ENCODE peak calls at places on chromosomes 12 and 14, in eight cellular contexts. One of them, this sample, is unnamed.

GRCh38 chr12:123945441-123946151 is 27.0 kb downstream of the CCDC92 start:
- DNase-seq in body of pancreas: no peak
- DNase-seq in retina: no peak
- DNase-seq in effector memory CD8-positive, alpha-beta T cell: no peak
- DNase-seq in amniotic epithelial cell: no peak
- DNase-seq in fibroblast of the aortic adventitia: no peak
- DNase-seq in T-helper 17 cell: no peak
- DNase-seq in stimulated activated CD4-positive, alpha-beta T cell treated with anti-CD3 and anti-CD28 coated beads, Interleukin-12 subunit alpha, Interleukin-12 subunit beta, amount 100 ng/mL, for 48 hours: no peak
- DNase-seq in this sample: no peak

GRCh38 chr14:73143003-73143402 is 6.7 kb downstream of the PSEN1 start:
- DNase-seq in fibroblast of the aortic adventitia: no peak
- DNase-seq in effector memory CD8-positive, alpha-beta T cell: no peak
- DNase-seq in body of pancreas: no peak
- DNase-seq in amniotic epithelial cell: no peak
- DNase-seq in stimulated activated CD4-positive, alpha-beta T cell treated with anti-CD3 and anti-CD28 coated beads, Interleukin-12 subunit alpha, Interleukin-12 subunit beta, amount 100 ng/mL, for 48 hours: no peak
- DNase-seq in retina: no peak
- DNase-seq in T-helper 17 cell: no peak
- DNase-seq in this sample: no peak

GRCh38 chr14:67566908-67567307 is 33.2 kb downstream of the PIGH start:
- DNase-seq in fibroblast of the aortic adventitia: peak
- DNase-seq in T-helper 17 cell: no peak
- DNase-seq in effector memory CD8-positive, alpha-beta T cell: no peak
- DNase-seq in amniotic epithelial cell: peak
- DNase-seq in body of pancreas: no peak
- DNase-seq in stimulated activated CD4-positive, alpha-beta T cell treated with anti-CD3 and anti-CD28 coated beads, Interleukin-12 subunit alpha, Interleukin-12 subunit beta, amount 100 ng/mL, for 48 hours: no peak
- DNase-seq in retina: peak
- DNase-seq in this sample: no peak

GRCh38 chr12:12954361-12954760 is 2.4 kb upstream of the GPRC5D start:
- DNase-seq in stimulated activated CD4-positive, alpha-beta T cell treated with anti-CD3 and anti-CD28 coated beads, Interleukin-12 subunit alpha, Interleukin-12 subunit beta, amount 100 ng/mL, for 48 hours: no peak
- DNase-seq in retina: no peak
- DNase-seq in amniotic epithelial cell: no peak
- DNase-seq in effector memory CD8-positive, alpha-beta T cell: no peak
- DNase-seq in T-helper 17 cell: no peak
- DNase-seq in body of pancreas: no peak
- DNase-seq in fibroblast of the aortic adventitia: no peak
- DNase-seq in this sample: peak

GRCh38 chr12:25276199-25276937 is 25.6 kb upstream of the KRAS start:
- DNase-seq in effector memory CD8-positive, alpha-beta T cell: no peak
- DNase-seq in retina: no peak
- DNase-seq in amniotic epithelial cell: peak
- DNase-seq in stimulated activated CD4-positive, alpha-beta T cell treated with anti-CD3 and anti-CD28 coated beads, Interleukin-12 subunit alpha, Interleukin-12 subunit beta, amount 100 ng/mL, for 48 hours: peak
- DNase-seq in T-helper 17 cell: no peak
- DNase-seq in body of pancreas: peak
- DNase-seq in fibroblast of the aortic adventitia: peak
- DNase-seq in this sample: peak

GRCh38 chr14:55965851-55966250 is 152.4 kb upstream of the PELI2 start:
- DNase-seq in stimulated activated CD4-positive, alpha-beta T cell treated with anti-CD3 and anti-CD28 coated beads, Interleukin-12 subunit alpha, Interleukin-12 subunit beta, amount 100 ng/mL, for 48 hours: no peak
- DNase-seq in effector memory CD8-positive, alpha-beta T cell: no peak
- DNase-seq in fibroblast of the aortic adventitia: peak
- DNase-seq in body of pancreas: no peak
- DNase-seq in T-helper 17 cell: no peak
- DNase-seq in retina: no peak
- DNase-seq in amniotic epithelial cell: peak
- DNase-seq in this sample: no peak

GRCh38 chr14:23573384-23573783 is 5.2 kb downstream of the JPH4 start:
- DNase-seq in fibroblast of the aortic adventitia: no peak
- DNase-seq in effector memory CD8-positive, alpha-beta T cell: no peak
- DNase-seq in amniotic epithelial cell: no peak
- DNase-seq in retina: no peak
- DNase-seq in stimulated activated CD4-positive, alpha-beta T cell treated with anti-CD3 and anti-CD28 coated beads, Interleukin-12 subunit alpha, Interleukin-12 subunit beta, amount 100 ng/mL, for 48 hours: no peak
- DNase-seq in T-helper 17 cell: no peak
- DNase-seq in body of pancreas: peak
- DNase-seq in this sample: no peak

GRCh38 chr14:24241829-24242443 is 487 bp downstream of the TINF2 start:
- DNase-seq in retina: peak
- DNase-seq in body of pancreas: peak
- DNase-seq in amniotic epithelial cell: peak
- DNase-seq in stimulated activated CD4-positive, alpha-beta T cell treated with anti-CD3 and anti-CD28 coated beads, Interleukin-12 subunit alpha, Interleukin-12 subunit beta, amount 100 ng/mL, for 48 hours: peak
- DNase-seq in T-helper 17 cell: peak
- DNase-seq in fibroblast of the aortic adventitia: peak
- DNase-seq in effector memory CD8-positive, alpha-beta T cell: peak
- DNase-seq in this sample: no peak

GRCh38 chr14:90757452-90757851 is 58.8 kb downstream of the TTC7B start:
- DNase-seq in body of pancreas: no peak
- DNase-seq in stimulated activated CD4-positive, alpha-beta T cell treated with anti-CD3 and anti-CD28 coated beads, Interleukin-12 subunit alpha, Interleukin-12 subunit beta, amount 100 ng/mL, for 48 hours: no peak
- DNase-seq in retina: no peak
- DNase-seq in fibroblast of the aortic adventitia: no peak
- DNase-seq in amniotic epithelial cell: peak
- DNase-seq in effector memory CD8-positive, alpha-beta T cell: no peak
- DNase-seq in T-helper 17 cell: no peak
- DNase-seq in this sample: no peak

GRCh38 chr12:122088181-122088810 is 9.7 kb downstream of the MLXIP start:
- DNase-seq in retina: peak
- DNase-seq in fibroblast of the aortic adventitia: peak
- DNase-seq in amniotic epithelial cell: no peak
- DNase-seq in effector memory CD8-positive, alpha-beta T cell: no peak
- DNase-seq in body of pancreas: peak
- DNase-seq in T-helper 17 cell: no peak
- DNase-seq in stimulated activated CD4-positive, alpha-beta T cell treated with anti-CD3 and anti-CD28 coated beads, Interleukin-12 subunit alpha, Interleukin-12 subunit beta, amount 100 ng/mL, for 48 hours: no peak
- DNase-seq in this sample: no peak

GRCh38 chr14:103074699-103075341 is 9.2 kb upstream of the LBHD2 start:
- DNase-seq in stimulated activated CD4-positive, alpha-beta T cell treated with anti-CD3 and anti-CD28 coated beads, Interleukin-12 subunit alpha, Interleukin-12 subunit beta, amount 100 ng/mL, for 48 hours: no peak
- DNase-seq in amniotic epithelial cell: no peak
- DNase-seq in T-helper 17 cell: no peak
- DNase-seq in effector memory CD8-positive, alpha-beta T cell: no peak
- DNase-seq in retina: peak
- DNase-seq in body of pancreas: peak
- DNase-seq in fibroblast of the aortic adventitia: peak
- DNase-seq in this sample: no peak

GRCh38 chr12:13130981-13131380 is 27.5 kb upstream of the GSG1 start:
- DNase-seq in amniotic epithelial cell: no peak
- DNase-seq in effector memory CD8-positive, alpha-beta T cell: no peak
- DNase-seq in stimulated activated CD4-positive, alpha-beta T cell treated with anti-CD3 and anti-CD28 coated beads, Interleukin-12 subunit alpha, Interleukin-12 subunit beta, amount 100 ng/mL, for 48 hours: no peak
- DNase-seq in body of pancreas: no peak
- DNase-seq in fibroblast of the aortic adventitia: peak
- DNase-seq in T-helper 17 cell: no peak
- DNase-seq in retina: no peak
- DNase-seq in this sample: no peak

GRCh38 chr14:68716698-68717097 is 76.2 kb downstream of the ZFP36L1 start:
- DNase-seq in body of pancreas: peak
- DNase-seq in fibroblast of the aortic adventitia: no peak
- DNase-seq in effector memory CD8-positive, alpha-beta T cell: no peak
- DNase-seq in stimulated activated CD4-positive, alpha-beta T cell treated with anti-CD3 and anti-CD28 coated beads, Interleukin-12 subunit alpha, Interleukin-12 subunit beta, amount 100 ng/mL, for 48 hours: no peak
- DNase-seq in T-helper 17 cell: no peak
- DNase-seq in retina: no peak
- DNase-seq in amniotic epithelial cell: no peak
- DNase-seq in this sample: no peak

GRCh38 chr14:44404599-44405349 is 102.3 kb downstream of the FSCB start:
- DNase-seq in body of pancreas: no peak
- DNase-seq in retina: peak
- DNase-seq in effector memory CD8-positive, alpha-beta T cell: no peak
- DNase-seq in fibroblast of the aortic adventitia: peak
- DNase-seq in T-helper 17 cell: no peak
- DNase-seq in stimulated activated CD4-positive, alpha-beta T cell treated with anti-CD3 and anti-CD28 coated beads, Interleukin-12 subunit alpha, Interleukin-12 subunit beta, amount 100 ng/mL, for 48 hours: no peak
- DNase-seq in amniotic epithelial cell: no peak
- DNase-seq in this sample: no peak

GRCh38 chr12:126704609-126705008 is 1562.4 kb upstream of the TMEM132C start:
- DNase-seq in effector memory CD8-positive, alpha-beta T cell: no peak
- DNase-seq in stimulated activated CD4-positive, alpha-beta T cell treated with anti-CD3 and anti-CD28 coated beads, Interleukin-12 subunit alpha, Interleukin-12 subunit beta, amount 100 ng/mL, for 48 hours: no peak
- DNase-seq in amniotic epithelial cell: no peak
- DNase-seq in fibroblast of the aortic adventitia: no peak
- DNase-seq in T-helper 17 cell: no peak
- DNase-seq in retina: no peak
- DNase-seq in body of pancreas: no peak
- DNase-seq in this sample: no peak

GRCh38 chr12:93664573-93665138 is 12.5 kb upstream of the CRADD start:
- DNase-seq in effector memory CD8-positive, alpha-beta T cell: no peak
- DNase-seq in fibroblast of the aortic adventitia: peak
- DNase-seq in stimulated activated CD4-positive, alpha-beta T cell treated with anti-CD3 and anti-CD28 coated beads, Interleukin-12 subunit alpha, Interleukin-12 subunit beta, amount 100 ng/mL, for 48 hours: no peak
- DNase-seq in T-helper 17 cell: no peak
- DNase-seq in body of pancreas: no peak
- DNase-seq in retina: no peak
- DNase-seq in amniotic epithelial cell: peak
- DNase-seq in this sample: no peak

GRCh38 chr12:70741266-70741665 is 104.0 kb upstream of the PTPRB start:
- DNase-seq in retina: no peak
- DNase-seq in fibroblast of the aortic adventitia: no peak
- DNase-seq in amniotic epithelial cell: no peak
- DNase-seq in body of pancreas: no peak
- DNase-seq in T-helper 17 cell: no peak
- DNase-seq in stimulated activated CD4-positive, alpha-beta T cell treated with anti-CD3 and anti-CD28 coated beads, Interleukin-12 subunit alpha, Interleukin-12 subunit beta, amount 100 ng/mL, for 48 hours: no peak
- DNase-seq in effector memory CD8-positive, alpha-beta T cell: no peak
- DNase-seq in this sample: no peak

GRCh38 chr12:72570601-72571000 is 298.4 kb downstream of the TRHDE start:
- DNase-seq in T-helper 17 cell: no peak
- DNase-seq in fibroblast of the aortic adventitia: no peak
- DNase-seq in effector memory CD8-positive, alpha-beta T cell: no peak
- DNase-seq in retina: no peak
- DNase-seq in stimulated activated CD4-positive, alpha-beta T cell treated with anti-CD3 and anti-CD28 coated beads, Interleukin-12 subunit alpha, Interleukin-12 subunit beta, amount 100 ng/mL, for 48 hours: no peak
- DNase-seq in amniotic epithelial cell: no peak
- DNase-seq in body of pancreas: no peak
- DNase-seq in this sample: no peak

GRCh38 chr12:68746572-68747180 is 700 bp downstream of the SLC35E3 start:
- DNase-seq in amniotic epithelial cell: peak
- DNase-seq in retina: no peak
- DNase-seq in stimulated activated CD4-positive, alpha-beta T cell treated with anti-CD3 and anti-CD28 coated beads, Interleukin-12 subunit alpha, Interleukin-12 subunit beta, amount 100 ng/mL, for 48 hours: peak
- DNase-seq in body of pancreas: peak
- DNase-seq in effector memory CD8-positive, alpha-beta T cell: peak
- DNase-seq in fibroblast of the aortic adventitia: peak
- DNase-seq in T-helper 17 cell: no peak
- DNase-seq in this sample: peak

GRCh38 chr14:99755629-99756603 is 37.3 kb upstream of the EML1 start:
- DNase-seq in fibroblast of the aortic adventitia: peak
- DNase-seq in retina: no peak
- DNase-seq in effector memory CD8-positive, alpha-beta T cell: no peak
- DNase-seq in T-helper 17 cell: no peak
- DNase-seq in stimulated activated CD4-positive, alpha-beta T cell treated with anti-CD3 and anti-CD28 coated beads, Interleukin-12 subunit alpha, Interleukin-12 subunit beta, amount 100 ng/mL, for 48 hours: no peak
- DNase-seq in amniotic epithelial cell: peak
- DNase-seq in body of pancreas: peak
- DNase-seq in this sample: peak

GRCh38 chr12:52204931-52205505 is 13.2 kb upstream of the KRT80 start:
- DNase-seq in T-helper 17 cell: no peak
- DNase-seq in body of pancreas: no peak
- DNase-seq in amniotic epithelial cell: no peak
- DNase-seq in stimulated activated CD4-positive, alpha-beta T cell treated with anti-CD3 and anti-CD28 coated beads, Interleukin-12 subunit alpha, Interleukin-12 subunit beta, amount 100 ng/mL, for 48 hours: no peak
- DNase-seq in effector memory CD8-positive, alpha-beta T cell: no peak
- DNase-seq in retina: no peak
- DNase-seq in fibroblast of the aortic adventitia: no peak
- DNase-seq in this sample: no peak

GRCh38 chr12:59066445-59066844 is 146.1 kb upstream of the LRIG3 start:
- DNase-seq in T-helper 17 cell: no peak
- DNase-seq in fibroblast of the aortic adventitia: no peak
- DNase-seq in body of pancreas: no peak
- DNase-seq in retina: no peak
- DNase-seq in effector memory CD8-positive, alpha-beta T cell: no peak
- DNase-seq in amniotic epithelial cell: peak
- DNase-seq in stimulated activated CD4-positive, alpha-beta T cell treated with anti-CD3 and anti-CD28 coated beads, Interleukin-12 subunit alpha, Interleukin-12 subunit beta, amount 100 ng/mL, for 48 hours: no peak
- DNase-seq in this sample: no peak

GRCh38 chr14:57295261-57295660 is 26.5 kb downstream of the AP5M1 start:
- DNase-seq in retina: no peak
- DNase-seq in stimulated activated CD4-positive, alpha-beta T cell treated with anti-CD3 and anti-CD28 coated beads, Interleukin-12 subunit alpha, Interleukin-12 subunit beta, amount 100 ng/mL, for 48 hours: no peak
- DNase-seq in T-helper 17 cell: no peak
- DNase-seq in amniotic epithelial cell: no peak
- DNase-seq in body of pancreas: no peak
- DNase-seq in effector memory CD8-positive, alpha-beta T cell: no peak
- DNase-seq in fibroblast of the aortic adventitia: no peak
- DNase-seq in this sample: no peak

GRCh38 chr12:92899388-92900001 is 29.6 kb downstream of the EEA1 start:
- DNase-seq in retina: no peak
- DNase-seq in stimulated activated CD4-positive, alpha-beta T cell treated with anti-CD3 and anti-CD28 coated beads, Interleukin-12 subunit alpha, Interleukin-12 subunit beta, amount 100 ng/mL, for 48 hours: no peak
- DNase-seq in body of pancreas: peak
- DNase-seq in fibroblast of the aortic adventitia: peak
- DNase-seq in amniotic epithelial cell: peak
- DNase-seq in T-helper 17 cell: no peak
- DNase-seq in effector memory CD8-positive, alpha-beta T cell: no peak
- DNase-seq in this sample: peak